ENCODE peak calls at places on chromosome 13, in six cellular contexts. One of them, this sample, is unnamed.

GRCh38 chr13:60623131-60623530 is 226.1 kb downstream of the TDRD3 start:
- DNase-seq in endothelial cell of umbilical vein: no peak
- DNase-seq in transverse colon: no peak
- DNase-seq in esophagus squamous epithelium: no peak
- DNase-seq in Peyer's patch: no peak
- DNase-seq in K562: no peak
- DNase-seq in this sample: no peak

GRCh38 chr13:33445476-33445875 is 159.9 kb upstream of the STARD13 start:
- DNase-seq in transverse colon: no peak
- DNase-seq in esophagus squamous epithelium: no peak
- DNase-seq in Peyer's patch: no peak
- DNase-seq in endothelial cell of umbilical vein: no peak
- DNase-seq in K562: no peak
- DNase-seq in this sample: no peak

GRCh38 chr13:51222510-51223283 is 499 bp downstream of the FAM124A start:
- DNase-seq in transverse colon: no peak
- DNase-seq in endothelial cell of umbilical vein: peak; percentile 36
- DNase-seq in esophagus squamous epithelium: no peak
- DNase-seq in K562: no peak
- DNase-seq in Peyer's patch: no peak
- DNase-seq in this sample: no peak

GRCh38 chr13:34682406-34682805 is 259.7 kb upstream of the NBEA start:
- DNase-seq in K562: no peak
- DNase-seq in endothelial cell of umbilical vein: no peak
- DNase-seq in esophagus squamous epithelium: no peak
- DNase-seq in transverse colon: no peak
- DNase-seq in Peyer's patch: no peak
- DNase-seq in this sample: no peak

GRCh38 chr13:75196112-75196855 is 285.7 kb downstream of the TBC1D4 start:
- DNase-seq in transverse colon: no peak
- DNase-seq in K562: no peak
- DNase-seq in endothelial cell of umbilical vein: no peak
- DNase-seq in Peyer's patch: no peak
- DNase-seq in esophagus squamous epithelium: no peak
- DNase-seq in this sample: no peak

GRCh38 chr13:61040180-61040579 is 375.5 kb downstream of the PCDH20 start:
- DNase-seq in K562: no peak
- DNase-seq in endothelial cell of umbilical vein: no peak
- DNase-seq in transverse colon: no peak
- DNase-seq in Peyer's patch: no peak
- DNase-seq in esophagus squamous epithelium: no peak
- DNase-seq in this sample: no peak

GRCh38 chr13:108924154-108924940 is 294.9 kb downstream of the MYO16 start:
- DNase-seq in Peyer's patch: no peak
- DNase-seq in transverse colon: no peak
- DNase-seq in endothelial cell of umbilical vein: no peak
- DNase-seq in esophagus squamous epithelium: no peak
- DNase-seq in K562: no peak
- DNase-seq in this sample: no peak

GRCh38 chr13:44386932-44387556 is 13.4 kb downstream of the SERP2 start:
- DNase-seq in Peyer's patch: no peak
- DNase-seq in K562: peak; percentile 35
- DNase-seq in endothelial cell of umbilical vein: no peak
- DNase-seq in esophagus squamous epithelium: no peak
- DNase-seq in transverse colon: no peak
- DNase-seq in this sample: no peak

GRCh38 chr13:111938743-111939142 is 128.2 kb upstream of the SOX1 start:
- DNase-seq in esophagus squamous epithelium: no peak
- DNase-seq in endothelial cell of umbilical vein: no peak
- DNase-seq in Peyer's patch: no peak
- DNase-seq in K562: no peak
- DNase-seq in transverse colon: no peak
- DNase-seq in this sample: peak; percentile 5

GRCh38 chr13:32025730-32026129 is 5.8 kb upstream of the FRY start:
- DNase-seq in transverse colon: no peak
- DNase-seq in K562: no peak
- DNase-seq in endothelial cell of umbilical vein: no peak
- DNase-seq in esophagus squamous epithelium: no peak
- DNase-seq in Peyer's patch: no peak
- DNase-seq in this sample: no peak

GRCh38 chr13:40624338-40624737 is 42.1 kb downstream of the FOXO1 start:
- DNase-seq in K562: no peak
- DNase-seq in endothelial cell of umbilical vein: no peak
- DNase-seq in Peyer's patch: no peak
- DNase-seq in esophagus squamous epithelium: no peak
- DNase-seq in transverse colon: no peak
- DNase-seq in this sample: peak; percentile 68

GRCh38 chr13:38702609-38703008 is 15.7 kb downstream of the FREM2 start:
- DNase-seq in Peyer's patch: no peak
- DNase-seq in esophagus squamous epithelium: no peak
- DNase-seq in K562: no peak
- DNase-seq in endothelial cell of umbilical vein: no peak
- DNase-seq in transverse colon: no peak
- DNase-seq in this sample: no peak

GRCh38 chr13:43981091-43981490 is 101.4 kb downstream of the LACC1 start:
- DNase-seq in Peyer's patch: no peak
- DNase-seq in transverse colon: no peak
- DNase-seq in endothelial cell of umbilical vein: no peak
- DNase-seq in K562: peak; percentile 10
- DNase-seq in esophagus squamous epithelium: no peak
- DNase-seq in this sample: no peak

GRCh38 chr13:103009061-103009840 is 57.0 kb downstream of the SLC10A2 start:
- DNase-seq in endothelial cell of umbilical vein: no peak
- DNase-seq in esophagus squamous epithelium: no peak
- DNase-seq in transverse colon: no peak
- DNase-seq in K562: no peak
- DNase-seq in Peyer's patch: no peak
- DNase-seq in this sample: no peak

GRCh38 chr13:113863511-113864302 is at the start of gene GAS6:
- DNase-seq in esophagus squamous epithelium: no peak
- DNase-seq in endothelial cell of umbilical vein: peak; percentile 53
- DNase-seq in K562: peak; percentile 65
- DNase-seq in transverse colon: peak; percentile 80
- DNase-seq in Peyer's patch: no peak
- DNase-seq in this sample: peak; percentile 68

GRCh38 chr13:45882626-45883025 is 31.1 kb upstream of the SIAH3 start:
- DNase-seq in K562: no peak
- DNase-seq in transverse colon: no peak
- DNase-seq in esophagus squamous epithelium: no peak
- DNase-seq in Peyer's patch: no peak
- DNase-seq in endothelial cell of umbilical vein: no peak
- DNase-seq in this sample: no peak

GRCh38 chr13:48320906-48321510 is 17.5 kb downstream of the RB1 start:
- DNase-seq in transverse colon: no peak
- DNase-seq in K562: no peak
- DNase-seq in endothelial cell of umbilical vein: no peak
- DNase-seq in esophagus squamous epithelium: no peak
- DNase-seq in Peyer's patch: no peak
- DNase-seq in this sample: no peak

GRCh38 chr13:26502826-26503225 is 54.7 kb upstream of the WASF3 start:
- DNase-seq in endothelial cell of umbilical vein: peak; percentile 58
- DNase-seq in K562: no peak
- DNase-seq in transverse colon: no peak
- DNase-seq in esophagus squamous epithelium: no peak
- DNase-seq in Peyer's patch: no peak
- DNase-seq in this sample: peak; percentile 42

GRCh38 chr13:101917475-101917810 is 465.0 kb downstream of the ITGBL1 start:
- DNase-seq in Peyer's patch: no peak
- DNase-seq in transverse colon: no peak
- DNase-seq in esophagus squamous epithelium: no peak
- DNase-seq in K562: no peak
- DNase-seq in endothelial cell of umbilical vein: no peak
- DNase-seq in this sample: no peak

GRCh38 chr13:38697628-38698333 is 10.9 kb downstream of the FREM2 start:
- DNase-seq in transverse colon: no peak
- DNase-seq in esophagus squamous epithelium: no peak
- DNase-seq in endothelial cell of umbilical vein: no peak
- DNase-seq in K562: no peak
- DNase-seq in Peyer's patch: no peak
- DNase-seq in this sample: no peak

GRCh38 chr13:26706381-26706780 is 54.2 kb downstream of the GPR12 start:
- DNase-seq in esophagus squamous epithelium: no peak
- DNase-seq in endothelial cell of umbilical vein: no peak
- DNase-seq in transverse colon: no peak
- DNase-seq in K562: no peak
- DNase-seq in Peyer's patch: no peak
- DNase-seq in this sample: no peak

GRCh38 chr13:29497137-29497654 is 98.3 kb downstream of the SLC7A1 start:
- DNase-seq in K562: no peak
- DNase-seq in esophagus squamous epithelium: no peak
- DNase-seq in transverse colon: peak; percentile 30
- DNase-seq in endothelial cell of umbilical vein: no peak
- DNase-seq in Peyer's patch: no peak
- DNase-seq in this sample: no peak

GRCh38 chr13:40176242-40176641 is 490.2 kb downstream of the FOXO1 start:
- DNase-seq in Peyer's patch: no peak
- DNase-seq in K562: no peak
- DNase-seq in esophagus squamous epithelium: no peak
- DNase-seq in transverse colon: no peak
- DNase-seq in endothelial cell of umbilical vein: no peak
- DNase-seq in this sample: no peak

GRCh38 chr13:37037231-37037630 is 22.3 kb downstream of the SUPT20H start:
- DNase-seq in transverse colon: no peak
- DNase-seq in K562: no peak
- DNase-seq in endothelial cell of umbilical vein: no peak
- DNase-seq in esophagus squamous epithelium: no peak
- DNase-seq in Peyer's patch: no peak
- DNase-seq in this sample: no peak

GRCh38 chr13:31674056-31674455 is 65.3 kb upstream of the RXFP2 start:
- DNase-seq in endothelial cell of umbilical vein: no peak
- DNase-seq in Peyer's patch: no peak
- DNase-seq in transverse colon: no peak
- DNase-seq in K562: no peak
- DNase-seq in esophagus squamous epithelium: no peak
- DNase-seq in this sample: no peak

GRCh38 chr13:32267836-32268439 is 47.2 kb downstream of the ZAR1L start:
- DNase-seq in Peyer's patch: peak; percentile 28
- DNase-seq in endothelial cell of umbilical vein: peak; percentile 47
- DNase-seq in transverse colon: peak; percentile 61
- DNase-seq in K562: peak; percentile 11
- DNase-seq in esophagus squamous epithelium: no peak
- DNase-seq in this sample: no peak

GRCh38 chr13:75432045-75432444 is 49.9 kb downstream of the TBC1D4 start:
- DNase-seq in esophagus squamous epithelium: no peak
- DNase-seq in K562: no peak
- DNase-seq in endothelial cell of umbilical vein: no peak
- DNase-seq in Peyer's patch: no peak
- DNase-seq in transverse colon: no peak
- DNase-seq in this sample: no peak

GRCh38 chr13:109576331-109576813 is 210.0 kb downstream of the IRS2 start:
- DNase-seq in transverse colon: peak; percentile 27
- DNase-seq in K562: no peak
- DNase-seq in endothelial cell of umbilical vein: no peak
- DNase-seq in Peyer's patch: no peak
- DNase-seq in esophagus squamous epithelium: no peak
- DNase-seq in this sample: no peak

GRCh38 chr13:82330499-82330898 is 1551.8 kb downstream of the SLITRK1 start:
- DNase-seq in transverse colon: no peak
- DNase-seq in endothelial cell of umbilical vein: peak; percentile 21
- DNase-seq in Peyer's patch: no peak
- DNase-seq in K562: peak; percentile 11
- DNase-seq in esophagus squamous epithelium: no peak
- DNase-seq in this sample: no peak
- TF ChIP-seq CTCF in transverse colon: no peak
- TF ChIP-seq CTCF in endothelial cell of umbilical vein: peak; percentile 35
- TF ChIP-seq CTCF in Peyer's patch: no peak
- TF ChIP-seq CTCF in K562: peak; percentile 31
- TF ChIP-seq CTCF in esophagus squamous epithelium: peak; percentile 14
- TF ChIP-seq CTCF in this sample: peak; percentile 41

DNA sequence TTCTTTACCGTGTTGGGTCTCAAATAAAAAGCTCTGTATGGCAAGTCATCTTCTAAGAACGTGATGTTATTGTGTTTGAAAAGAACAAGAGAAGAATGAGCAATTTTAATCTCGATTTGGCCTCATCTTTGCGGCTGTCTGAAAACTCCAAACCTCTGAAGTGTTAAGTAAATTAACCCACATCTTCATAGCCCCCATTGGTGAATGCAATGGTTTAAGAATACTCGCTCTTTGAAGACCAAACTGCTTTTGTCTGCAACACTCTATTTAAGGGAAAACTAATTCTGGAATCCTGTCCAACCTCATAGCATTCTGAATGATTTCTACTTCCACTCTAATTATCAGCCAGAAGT is 56.9 kb upstream of the SCEL start:
- DNase-seq in esophagus squamous epithelium: no peak
- DNase-seq in Peyer's patch: no peak
- DNase-seq in K562: no peak
- DNase-seq in endothelial cell of umbilical vein: no peak
- DNase-seq in transverse colon: no peak
- DNase-seq in this sample: no peak
- H3K4me3 ChIP-seq in esophagus squamous epithelium: peak overlapping the region; percentile 45
- H3K4me3 ChIP-seq in Peyer's patch: peak overlapping the region; percentile 41
- H3K4me3 ChIP-seq in K562: no peak overlapping the region
- H3K4me3 ChIP-seq in endothelial cell of umbilical vein: no peak overlapping the region
- H3K4me3 ChIP-seq in transverse colon: no peak overlapping the region
- H3K4me3 ChIP-seq in this sample: peak overlapping the region; percentile 51

GRCh38 chr13:97142452-97142851 is 79.7 kb upstream of the MBNL2 start:
- DNase-seq in endothelial cell of umbilical vein: peak; percentile 24
- DNase-seq in Peyer's patch: no peak
- DNase-seq in esophagus squamous epithelium: no peak
- DNase-seq in transverse colon: peak; percentile 70
- DNase-seq in K562: peak; percentile 19
- DNase-seq in this sample: peak; percentile 66
- TF ChIP-seq POLR2A in endothelial cell of umbilical vein: no peak
- TF ChIP-seq POLR2A in Peyer's patch: peak; percentile 79
- TF ChIP-seq POLR2A in esophagus squamous epithelium: no peak
- TF ChIP-seq POLR2A in transverse colon: peak; percentile 84
- TF ChIP-seq POLR2A in K562: no peak
- TF ChIP-seq POLR2A in this sample: no peak

DNA sequence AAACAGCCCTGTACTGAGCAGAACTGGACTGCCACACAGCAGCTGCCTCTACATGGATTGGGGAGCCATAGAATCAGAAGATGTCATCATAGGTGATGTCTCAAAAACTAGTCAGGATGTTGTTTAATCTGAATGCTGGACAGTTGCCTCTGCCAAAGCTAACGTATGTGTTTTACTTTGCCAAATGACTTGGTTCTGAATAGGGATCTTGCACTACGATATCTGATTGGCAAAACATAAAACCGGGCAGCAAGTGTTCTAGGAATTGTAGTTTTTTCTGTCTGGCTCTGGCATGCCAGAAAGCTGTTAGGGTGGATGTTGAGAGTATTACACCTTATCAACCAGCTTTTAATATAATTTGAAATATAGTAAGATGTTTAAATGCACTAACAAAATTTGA is 645.9 kb downstream of the GPC5 start:
- DNase-seq in esophagus squamous epithelium: no peak
- DNase-seq in Peyer's patch: no peak
- DNase-seq in K562: no peak
- DNase-seq in endothelial cell of umbilical vein: no peak
- DNase-seq in transverse colon: no peak
- DNase-seq in this sample: no peak
- TF ChIP-seq CTCF in esophagus squamous epithelium: no peak
- TF ChIP-seq CTCF in Peyer's patch: no peak
- TF ChIP-seq CTCF in K562: no peak
- TF ChIP-seq CTCF in endothelial cell of umbilical vein: no peak
- TF ChIP-seq CTCF in transverse colon: no peak
- TF ChIP-seq CTCF in this sample: no peak

This sample was measured in adrenal gland.